ENCODE peak calls at places on chromosomes 7 and 10, in four cellular contexts. G, E, Z and F are unnamed samples. For H3K4me1, the result is how much of the 10 kb centered on the place peaks cover.

GRCh38 chr7:17401806-17402627 is 103.6 kb downstream of the AHR start:
- DNase-seq in G (no peak), E (no peak), Z (no peak), F (no peak)

GRCh38 chr7:148669907-148670306 is 28.8 kb upstream of the CUL1 start:
- DNase-seq in G (no peak), E (no peak), Z (no peak), F (no peak)

GRCh38 chr10:119496282-119496681 is 46.2 kb downstream of the RGS10 start:
- DNase-seq in G (no peak), E (no peak), Z (no peak), F (no peak)

GRCh38 chr7:100793806-100794660 is 33.3 kb downstream of the EPHB4 start:
- DNase-seq in G (no peak), E (no peak), Z (no peak), F (no peak)

GRCh38 chr7:14303536-14303935 is 314.1 kb upstream of the ETV1 start:
- DNase-seq in G (peak), E (no peak), Z (no peak), F (no peak)

GRCh38 chr7:55140221-55140980 is 121.6 kb downstream of the EGFR start:
- DNase-seq in G (no peak), E (no peak), Z (no peak), F (no peak)

GRCh38 chr7:132497098-132497497 is 79.2 kb downstream of the PLXNA4 start:
- DNase-seq in G (no peak), E (no peak), Z (no peak), F (no peak)

GRCh38 chr7:85014936-85015335 is 171.9 kb downstream of the SEMA3D start:
- DNase-seq in G (peak), E (no peak), Z (no peak), F (no peak)

GRCh38 chr10:12434277-12434676 is 84.9 kb downstream of the CAMK1D start:
- DNase-seq in G (no peak), E (no peak), Z (no peak), F (no peak)

GRCh38 chr10:101901340-101901739 is 57.7 kb upstream of the KCNIP2 start:
- DNase-seq in G (no peak), E (no peak), Z (no peak), F (no peak)

GRCh38 chr7:135253851-135254815 is 20.5 kb downstream of the STRA8 start:
- DNase-seq in G (no peak), E (peak), Z (peak), F (peak)

GRCh38 chr10:127832456-127832855 is 60.3 kb downstream of the CLRN3 start:
- DNase-seq in G (no peak), E (no peak), Z (no peak), F (peak)

GRCh38 chr10:21079330-21079658 is 182.2 kb upstream of the NEBL start:
- DNase-seq in G (no peak), E (no peak), Z (no peak), F (no peak)

GRCh38 chr7:140607441-140607989 is 33.1 kb downstream of the DENND2A start:
- DNase-seq in G (no peak), E (peak), Z (peak), F (peak)

GRCh38 chr7:157515342-157516041 is 178.7 kb downstream of the DNAJB6 start:
- DNase-seq in G (no peak), E (no peak), Z (peak), F (no peak)

GRCh38 chr7:133051066-133051465 is 30.8 kb downstream of the CHCHD3 start:
- DNase-seq in G (peak), E (peak), Z (no peak), F (no peak)

GRCh38 chr10:126169899-126170298 is 218.4 kb downstream of the ADAM12 start:
- DNase-seq in G (no peak), E (no peak), Z (no peak), F (no peak)

GRCh38 chr10:129932996-129933395 is 31.1 kb downstream of the EBF3 start:
- DNase-seq in G (no peak), E (no peak), Z (peak), F (no peak)

GRCh38 chr10:28633750-28634149 is 43.6 kb upstream of the BAMBI start:
- DNase-seq in G (no peak), E (no peak), Z (no peak), F (no peak)

GRCh38 chr10:77504870-77505257 is 132.7 kb downstream of the KCNMA1 start:
- DNase-seq in G (peak), E (no peak), Z (no peak), F (no peak)

GRCh38 chr10:44801383-44802327 is 109.5 kb upstream of the TMEM72 start:
- DNase-seq in G (no peak), E (peak), Z (peak), F (peak)

GRCh38 chr7:138243430-138243829 is 167.2 kb downstream of the AKR1D1 start:
- DNase-seq in G (no peak), E (no peak), Z (no peak), F (no peak)

GRCh38 chr7:99497771-99498545 is 2.1 kb downstream of the ZNF394 start:
- DNase-seq in G (no peak), E (no peak), Z (no peak), F (no peak)

GRCh38 chr10:62471718-62472117 is 97.5 kb downstream of the ZNF365 start:
- DNase-seq in G (no peak), E (no peak), Z (no peak), F (no peak)
- H3K4me1 ChIP-seq in G (under half), E (under half), Z (under half), F (under half)

GRCh38 chr10:50406457-50407076 is 155.3 kb upstream of the ASAH2 start:
- DNase-seq in G (no peak), E (no peak), Z (no peak), F (no peak)

GRCh38 chr10:50402466-50402865 is 151.2 kb upstream of the ASAH2 start:
- DNase-seq in G (no peak), E (no peak), Z (no peak), F (no peak)

GRCh38 chr10:50403074-50403473 is 151.8 kb upstream of the ASAH2 start:
- DNase-seq in G (no peak), E (no peak), Z (no peak), F (no peak)

GRCh38 chr10:50405733-50406132 is 154.4 kb upstream of the ASAH2 start:
- DNase-seq in G (no peak), E (no peak), Z (no peak), F (no peak)

GRCh38 chr10:50404021-50404823 is 152.9 kb upstream of the ASAH2 start:
- DNase-seq in G (no peak), E (no peak), Z (no peak), F (no peak)
- H3K4me1 ChIP-seq in G (under half), E (under half), Z (under half), F (under half)

DNA sequence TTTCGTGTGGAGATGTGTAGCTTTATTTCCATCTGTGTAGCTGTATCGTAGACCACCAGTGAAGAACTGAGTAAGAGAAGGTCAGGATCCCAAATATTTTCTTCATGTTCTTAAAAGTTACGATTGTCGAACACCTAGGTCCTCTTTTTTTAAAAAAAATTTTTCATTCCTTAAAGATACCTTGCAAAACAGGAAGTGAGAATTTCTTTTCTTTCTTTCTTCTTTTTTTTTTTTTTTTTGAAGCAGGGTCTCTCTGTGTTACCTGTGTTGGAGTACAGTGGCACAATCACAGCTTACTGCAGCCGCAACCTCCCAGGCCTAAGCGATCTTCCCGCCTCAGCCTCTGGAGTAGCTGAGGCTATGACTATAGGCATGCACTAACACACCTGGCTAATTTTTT is 60.8 kb downstream of the PHTF2 start:
- DNase-seq in G (no peak), E (no peak), Z (no peak), F (no peak)
- H3K4me1 ChIP-seq in G (under half), E (under half), Z (under half), F (under half)

GRCh38 chr10:69842020-69842419 is 40.3 kb downstream of the COL13A1 start:
- DNase-seq in G (no peak), E (no peak), Z (no peak), F (no peak)

GRCh38 chr10:69840773-69841172 is 39.1 kb downstream of the COL13A1 start:
- DNase-seq in G (no peak), E (no peak), Z (peak), F (no peak)

GRCh38 chr10:69844698-69845097 is 43.0 kb downstream of the COL13A1 start:
- DNase-seq in G (no peak), E (no peak), Z (peak), F (no peak)

GRCh38 chr10:69843923-69844322 is 42.2 kb downstream of the COL13A1 start:
- DNase-seq in G (no peak), E (no peak), Z (peak), F (no peak)

DNA sequence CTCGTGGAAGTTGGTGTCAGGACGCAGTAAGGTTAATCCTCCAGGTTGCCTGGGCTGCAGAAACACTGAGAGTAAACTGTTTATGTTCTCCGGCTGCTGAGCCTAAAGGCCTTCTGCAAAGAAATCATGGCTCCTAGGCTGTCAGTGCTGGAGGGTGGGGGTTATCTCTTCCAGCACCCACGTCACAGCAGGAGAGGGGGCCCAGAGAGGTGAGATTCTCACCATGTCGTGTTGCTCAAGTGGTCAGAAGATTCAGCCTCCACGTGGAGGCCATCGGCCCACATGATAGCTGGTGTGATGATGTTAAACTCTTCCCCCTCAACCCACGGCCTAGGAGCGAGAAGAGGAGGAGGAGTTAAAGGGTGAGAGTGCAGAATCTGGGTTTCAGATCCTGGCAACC is 41.2 kb downstream of the COL13A1 start:
- DNase-seq in G (no peak), E (no peak), Z (no peak), F (no peak)
- H3K4me1 ChIP-seq in G (under half), E (under half), Z (under half), F (under half)

DNA sequence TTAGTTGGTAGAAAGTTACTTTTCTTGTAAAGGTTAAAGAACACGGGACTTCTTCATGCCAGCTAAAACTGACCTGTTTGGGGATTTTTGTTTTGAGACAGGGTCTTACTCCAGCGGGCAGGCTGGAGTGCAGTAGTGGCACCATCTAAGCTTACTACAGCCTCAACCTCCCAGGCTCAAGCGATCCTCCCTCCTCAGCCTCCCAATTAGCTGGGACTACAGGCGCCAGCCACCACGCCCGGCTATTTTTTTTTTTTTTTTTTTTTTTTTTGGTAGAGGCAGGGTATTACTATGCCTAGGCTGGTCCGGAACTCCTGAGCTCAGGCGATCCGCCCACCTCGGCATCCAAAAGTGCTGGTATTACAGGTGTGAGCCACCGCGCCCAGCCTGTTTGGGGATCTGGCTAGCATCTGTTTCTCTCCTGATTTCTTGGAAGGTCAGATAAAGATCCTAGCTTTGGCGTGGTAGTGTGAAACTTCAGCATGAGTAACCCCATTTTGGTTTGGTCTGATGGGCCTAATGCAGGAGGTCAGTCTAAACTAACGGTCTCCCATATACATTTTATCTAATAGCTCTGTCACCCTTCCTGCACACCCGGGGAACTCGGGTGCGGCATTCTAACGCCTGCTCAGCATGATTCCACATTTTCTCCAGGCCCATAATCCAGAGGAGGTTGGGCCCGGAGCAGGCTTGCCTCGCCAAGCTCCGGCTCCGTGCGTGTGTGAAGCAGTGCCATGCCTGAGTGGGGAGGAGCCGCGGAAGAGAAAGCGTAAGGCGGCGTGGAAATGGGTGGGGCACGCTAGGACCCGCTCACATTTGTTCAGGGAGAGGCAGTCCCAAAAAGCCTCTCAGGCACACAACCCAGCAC is 1.0 kb upstream of the VDAC2 start:
- DNase-seq in G (peak), E (peak), Z (peak), F (peak)
- H3K4me1 ChIP-seq in G (under half), E (under half), Z (half or more), F (under half)

GRCh38 chr7:27182861-27183681 is 2.0 kb downstream of the HOXA11 start:
- DNase-seq in G (peak), E (no peak), Z (no peak), F (no peak)
- H3K4me1 ChIP-seq in G (under half), E (under half), Z (under half), F (under half)